ENCODE peak calls at places on chromosome 7, in four cellular contexts. A is suprapubic skin, K is HCT116, Z is stomach. W is an unnamed sample.

GRCh38 chr7:132782777-132783633 is 206.7 kb upstream of the PLXNA4 start:
- DNase-seq in A (no peak), K (no peak), Z (no peak), W (no peak)

GRCh38 chr7:130095812-130096211 is 25.5 kb downstream of the KLHDC10 start:
- DNase-seq in A (no peak), K (no peak), Z (no peak), W (no peak)

GRCh38 chr7:29471444-29472138 is 92.0 kb upstream of the PRR15 start:
- DNase-seq in A (no peak), K (no peak), Z (no peak), W (no peak)

GRCh38 chr7:50399635-50400034 is 50.5 kb downstream of the FIGNL1 start:
- DNase-seq in A (no peak), K (no peak), Z (no peak), W (no peak)

GRCh38 chr7:143477501-143478150 is at the start of gene TAS2R41:
- DNase-seq in A (no peak), K (no peak), Z (no peak), W (no peak)

GRCh38 chr7:144057954-144058353 is 9.2 kb downstream of the OR2A5 start:
- DNase-seq in A (no peak), K (no peak), Z (no peak), W (no peak)

GRCh38 chr7:27160546-27161213 is 4.2 kb upstream of the HOXA7 start:
- DNase-seq in A (peak), K (no peak), Z (peak), W (peak)

GRCh38 chr7:148708026-148708685 is 9.5 kb downstream of the CUL1 start:
- DNase-seq in A (no peak), K (no peak), Z (no peak), W (no peak)

GRCh38 chr7:78435355-78435754 is 636.8 kb downstream of the PHTF2 start:
- DNase-seq in A (no peak), K (no peak), Z (no peak), W (no peak)

GRCh38 chr7:13981070-13981469 is 8.4 kb downstream of the ETV1 start:
- DNase-seq in A (peak), K (peak), Z (peak), W (peak)

GRCh38 chr7:98252655-98253054 is 623 bp upstream of the TECPR1 start:
- DNase-seq in A (no peak), K (no peak), Z (no peak), W (no peak)

GRCh38 chr7:98254516-98254915 is 2.5 kb upstream of the TECPR1 start:
- DNase-seq in A (no peak), K (no peak), Z (no peak), W (no peak)

GRCh38 chr7:98250789-98251188 is 1.2 kb downstream of the TECPR1 start:
- DNase-seq in A (no peak), K (no peak), Z (no peak), W (no peak)

GRCh38 chr7:98251251-98251843 is 685 bp downstream of the TECPR1 start:
- DNase-seq in A (no peak), K (no peak), Z (peak), W (peak)

DNA sequence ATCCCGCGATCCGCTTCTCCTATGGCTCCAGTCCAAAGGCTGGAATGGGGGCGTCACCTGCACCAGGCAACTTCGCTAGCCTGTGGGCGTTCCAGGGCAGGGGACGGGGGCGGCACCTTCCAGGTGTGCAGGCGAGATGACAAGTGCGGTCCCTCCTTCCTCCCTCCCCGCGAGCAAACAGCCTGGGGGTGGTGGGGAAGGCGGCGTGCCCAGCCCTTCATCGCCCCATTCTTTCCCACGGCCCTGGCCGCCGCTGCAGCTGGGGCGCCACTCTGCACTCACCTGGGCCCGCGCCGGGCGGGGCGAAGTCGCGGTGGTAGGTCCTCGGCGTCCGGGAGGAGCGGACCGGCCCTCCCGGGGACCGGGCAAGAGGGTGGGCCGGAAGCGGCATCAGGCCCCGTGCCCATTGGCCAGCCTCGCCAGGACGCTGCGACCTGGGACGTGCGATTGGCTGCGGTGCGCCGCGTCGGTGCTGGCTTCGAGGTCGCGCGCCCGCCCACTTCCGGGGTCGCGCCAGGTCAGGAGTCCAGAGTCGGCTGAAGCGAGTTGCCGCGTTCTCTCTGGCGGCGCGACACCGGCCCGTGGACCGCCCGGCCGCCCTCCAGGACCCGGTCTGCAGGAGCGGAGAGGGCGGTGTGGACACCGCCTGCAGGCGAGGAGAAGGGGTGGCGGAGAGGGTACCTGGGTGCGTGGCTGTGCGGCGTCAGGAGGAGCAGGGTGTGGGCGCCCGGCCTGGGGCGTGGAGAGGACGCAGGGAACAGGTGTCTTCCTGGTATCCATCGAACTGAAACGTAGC is at the start of gene TECPR1:
- DNase-seq in A (peak), K (peak), Z (peak), W (peak)
- TF ChIP-seq POLR2A in A (no peak), K (peak), Z (no peak), W (no peak)

GRCh38 chr7:100867040-100867795 is at the start of gene TRIP6:
- DNase-seq in A (peak), K (peak), Z (peak), W (peak)
- TF ChIP-seq POLR2AphosphoS5 in A (peak), K (peak), Z (no peak), W (no peak)

GRCh38 chr7:37782166-37782565 is 66.2 kb upstream of the NME8 start:
- DNase-seq in A (no peak), K (no peak), Z (no peak), W (no peak)

GRCh38 chr7:37784015-37784414 is 64.4 kb upstream of the NME8 start:
- DNase-seq in A (no peak), K (no peak), Z (no peak), W (no peak)

GRCh38 chr7:37786741-37787569 is 61.4 kb upstream of the NME8 start:
- DNase-seq in A (no peak), K (no peak), Z (no peak), W (no peak)
- TF ChIP-seq POLR2A in A (no peak), K (no peak), Z (no peak), W (no peak)

GRCh38 chr7:151761957-151762356 is 115.0 kb downstream of the PRKAG2 start:
- DNase-seq in A (no peak), K (no peak), Z (no peak), W (no peak)

GRCh38 chr7:151757274-151757673 is 119.6 kb downstream of the PRKAG2 start:
- DNase-seq in A (no peak), K (no peak), Z (no peak), W (no peak)

GRCh38 chr7:151758994-151759540 is 117.8 kb downstream of the PRKAG2 start:
- DNase-seq in A (no peak), K (no peak), Z (no peak), W (no peak)

GRCh38 chr7:151761256-151761655 is 115.7 kb downstream of the PRKAG2 start:
- DNase-seq in A (no peak), K (no peak), Z (no peak), W (no peak)

GRCh38 chr7:151759591-151760042 is 117.3 kb downstream of the PRKAG2 start:
- DNase-seq in A (no peak), K (peak), Z (peak), W (peak)
- TF ChIP-seq POLR2AphosphoS5 in A (no peak), K (no peak), Z (no peak), W (no peak)

DNA sequence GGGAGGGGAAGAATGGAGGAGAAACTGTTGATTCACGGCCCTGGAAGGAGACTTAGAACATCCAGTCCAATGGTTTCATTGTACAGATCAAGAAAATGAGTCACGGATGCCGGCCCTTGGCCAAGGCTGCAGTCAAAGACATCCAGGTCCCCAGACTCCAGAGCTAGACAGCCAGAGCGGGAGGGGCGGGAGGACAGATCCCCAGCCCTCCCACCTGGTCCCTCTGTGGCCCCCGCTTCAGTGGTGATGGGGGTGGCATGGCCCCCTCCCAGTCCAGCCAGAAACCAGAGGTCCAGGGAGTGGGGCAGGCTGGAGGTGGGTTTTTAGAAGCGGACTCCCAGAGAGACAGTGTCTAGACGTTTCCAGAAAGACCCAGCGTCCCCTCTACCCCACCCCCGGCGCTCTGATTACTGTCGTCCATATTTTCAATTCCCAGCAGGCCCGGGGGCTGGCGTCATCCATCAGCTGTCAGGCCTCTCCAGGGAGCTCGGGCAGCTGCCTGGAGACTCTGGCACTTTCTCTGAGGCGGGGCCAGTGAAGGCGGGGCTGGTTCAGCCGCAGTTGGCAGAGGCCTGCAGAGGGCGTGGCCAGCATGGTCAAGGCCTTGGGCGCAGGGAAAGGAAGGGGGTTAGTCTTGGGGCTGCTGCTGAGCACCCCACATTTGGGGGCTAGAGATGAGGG is 8.0 kb upstream of the HSPB1 start:
- DNase-seq in A (peak), K (peak), Z (peak), W (peak)
- TF ChIP-seq POLR2A in A (no peak), K (no peak), Z (no peak), W (no peak)